ENCODE peak calls at places on chromosomes 2 and 18, in five cellular contexts. V, G, F, I and U are unnamed samples.

GRCh38 chr18:23158884-23159820 is 23.9 kb downstream of the CABLES1 start:
- DNase-seq in V (peak; percentile 34), G (no peak), F (no peak), I (no peak), U (peak; percentile 64)

GRCh38 chr2:110993557-110994231 is 127.0 kb upstream of the BCL2L11 start:
- DNase-seq in V (no peak), G (no peak), F (peak; percentile 89), I (no peak), U (peak; percentile 38)

GRCh38 chr2:88261725-88262124 is 91.6 kb downstream of the THNSL2 start:
- DNase-seq in V (no peak), G (no peak), F (no peak), I (no peak), U (no peak)

GRCh38 chr18:8469793-8470192 is 139.4 kb upstream of the RAB12 start:
- DNase-seq in V (peak; percentile 17), G (peak; percentile 23), F (no peak), I (no peak), U (no peak)

GRCh38 chr2:152238021-152238420 is 62.5 kb upstream of the STAM2 start:
- DNase-seq in V (no peak), G (no peak), F (no peak), I (no peak), U (no peak)

GRCh38 chr2:144317071-144317738 is 202.7 kb downstream of the ZEB2 start:
- DNase-seq in V (no peak), G (no peak), F (no peak), I (no peak), U (no peak)

GRCh38 chr2:16105664-16106281 is 165.4 kb downstream of the MYCN start:
- DNase-seq in V (peak; percentile 63), G (no peak), F (no peak), I (peak; percentile 4), U (no peak)

GRCh38 chr2:134335601-134336000 is 81.7 kb downstream of the MGAT5 start:
- DNase-seq in V (no peak), G (no peak), F (no peak), I (no peak), U (no peak)

GRCh38 chr2:72917138-72917874 is at the start of gene EMX1:
- DNase-seq in V (peak; percentile 90), G (no peak), F (no peak), I (no peak), U (peak; percentile 67)

GRCh38 chr2:162710282-162710891 is 128.2 kb downstream of the KCNH7 start:
- DNase-seq in V (no peak), G (peak; percentile 7), F (no peak), I (peak; percentile 75), U (peak; percentile 31)

GRCh38 chr2:189393440-189394111 is 47.7 kb upstream of the WDR75 start:
- DNase-seq in V (no peak), G (peak; percentile 98), F (no peak), I (no peak), U (peak; percentile 57)

GRCh38 chr2:232249096-232249495 is 129.5 kb upstream of the ALPP start:
- DNase-seq in V (no peak), G (no peak), F (no peak), I (no peak), U (no peak)

GRCh38 chr2:138794734-138795133 is 14.5 kb upstream of the NXPH2 start:
- DNase-seq in V (no peak), G (no peak), F (no peak), I (no peak), U (no peak)

GRCh38 chr2:38077431-38077769 is 1.4 kb upstream of the CYP1B1 start:
- DNase-seq in V (no peak), G (no peak), F (no peak), I (no peak), U (no peak)

GRCh38 chr18:49922228-49922627 is 108.9 kb upstream of the ACAA2 start:
- DNase-seq in V (no peak), G (no peak), F (no peak), I (no peak), U (no peak)

GRCh38 chr2:140186201-140186775 is 1406.1 kb upstream of the NXPH2 start:
- DNase-seq in V (peak; percentile 15), G (no peak), F (no peak), I (no peak), U (no peak)

GRCh38 chr18:61892683-61893303 is at the start of gene RNF152:
- DNase-seq in V (peak; percentile 92), G (peak; percentile 38), F (no peak), I (peak; percentile 70), U (no peak)

GRCh38 chr2:240438810-240439697 is 3.6 kb downstream of the GPC1 start:
- DNase-seq in V (no peak), G (no peak), F (no peak), I (no peak), U (no peak)

GRCh38 chr2:111066062-111066593 is 54.6 kb upstream of the BCL2L11 start:
- DNase-seq in V (no peak), G (no peak), F (peak; percentile 12), I (no peak), U (no peak)

GRCh38 chr2:77938462-77938861 is 416.3 kb upstream of the LRRTM4 start:
- DNase-seq in V (no peak), G (no peak), F (no peak), I (no peak), U (no peak)

GRCh38 chr2:182767578-182767977 is 51.5 kb downstream of the DNAJC10 start:
- DNase-seq in V (peak; percentile 43), G (peak; percentile 62), F (no peak), I (no peak), U (no peak)

GRCh38 chr2:233989221-233989620 is 61.3 kb upstream of the SPP2 start:
- DNase-seq in V (no peak), G (no peak), F (no peak), I (no peak), U (no peak)

GRCh38 chr2:231557571-231558217 is 27.4 kb upstream of the NMUR1 start:
- DNase-seq in V (peak; percentile 94), G (peak; percentile 78), F (peak; percentile 83), I (peak; percentile 22), U (peak; percentile 47)

GRCh38 chr2:201984800-201985525 is 48.7 kb upstream of the FZD7 start:
- DNase-seq in V (no peak), G (no peak), F (no peak), I (no peak), U (no peak)

GRCh38 chr2:71071681-71072398 is 3.4 kb downstream of the NAGK start:
- DNase-seq in V (no peak), G (no peak), F (peak; percentile 67), I (no peak), U (no peak)

GRCh38 chr2:234705108-234705507 is 208.2 kb upstream of the ARL4C start:
- DNase-seq in V (no peak), G (peak; percentile 77), F (no peak), I (no peak), U (peak; percentile 33)